ENCODE peak calls at places on chromosome 18, in four cellular contexts. One of them, this sample, is unnamed. For H3K4me1, the result is how much of the 10 kb centered on the place peaks cover.

GRCh38 chr18:42174909-42175308 is 219.9 kb downstream of the PIK3C3 start:
- DNase-seq in cardiac muscle cell: no peak
- DNase-seq in GM23338: peak
- DNase-seq in adrenal gland: no peak
- DNase-seq in this sample: no peak

GRCh38 chr18:36427831-36428230 is 130.3 kb downstream of the FHOD3 start:
- DNase-seq in cardiac muscle cell: no peak
- DNase-seq in GM23338: no peak
- DNase-seq in adrenal gland: no peak
- DNase-seq in this sample: no peak

GRCh38 chr18:35407871-35408481 is 30.8 kb upstream of the ZNF396 start:
- DNase-seq in cardiac muscle cell: peak
- DNase-seq in GM23338: peak
- DNase-seq in adrenal gland: peak
- DNase-seq in this sample: peak

GRCh38 chr18:74817576-74817975 is 219.9 kb downstream of the ZNF407 start:
- DNase-seq in cardiac muscle cell: no peak
- DNase-seq in GM23338: no peak
- DNase-seq in adrenal gland: no peak
- DNase-seq in this sample: no peak

GRCh38 chr18:8063733-8064132 is 496.6 kb downstream of the PTPRM start:
- DNase-seq in cardiac muscle cell: no peak
- DNase-seq in GM23338: no peak
- DNase-seq in adrenal gland: no peak
- DNase-seq in this sample: no peak

GRCh38 chr18:74498712-74499629 is 2.8 kb downstream of the CNDP2 start:
- DNase-seq in cardiac muscle cell: no peak
- DNase-seq in GM23338: no peak
- DNase-seq in adrenal gland: peak
- DNase-seq in this sample: peak

GRCh38 chr18:61731169-61731568 is 161.6 kb downstream of the RNF152 start:
- DNase-seq in cardiac muscle cell: peak
- DNase-seq in GM23338: no peak
- DNase-seq in adrenal gland: no peak
- DNase-seq in this sample: no peak

GRCh38 chr18:75160315-75160714 is 48.6 kb downstream of the PTGR3 start:
- DNase-seq in cardiac muscle cell: peak
- DNase-seq in GM23338: peak
- DNase-seq in adrenal gland: no peak
- DNase-seq in this sample: no peak

GRCh38 chr18:77822552-77823138 is 573.0 kb downstream of the GALR1 start:
- DNase-seq in cardiac muscle cell: no peak
- DNase-seq in GM23338: no peak
- DNase-seq in adrenal gland: no peak
- DNase-seq in this sample: no peak

GRCh38 chr18:42228581-42228980 is 273.5 kb downstream of the PIK3C3 start:
- DNase-seq in cardiac muscle cell: no peak
- DNase-seq in GM23338: no peak
- DNase-seq in adrenal gland: no peak
- DNase-seq in this sample: no peak

GRCh38 chr18:46250084-46250811 is 146.1 kb downstream of the HAUS1 start:
- DNase-seq in cardiac muscle cell: peak
- DNase-seq in GM23338: peak
- DNase-seq in adrenal gland: peak
- DNase-seq in this sample: peak

GRCh38 chr18:9878095-9878494 is 7.7 kb upstream of the TXNDC2 start:
- DNase-seq in cardiac muscle cell: no peak
- DNase-seq in GM23338: no peak
- DNase-seq in adrenal gland: no peak
- DNase-seq in this sample: no peak

DNA sequence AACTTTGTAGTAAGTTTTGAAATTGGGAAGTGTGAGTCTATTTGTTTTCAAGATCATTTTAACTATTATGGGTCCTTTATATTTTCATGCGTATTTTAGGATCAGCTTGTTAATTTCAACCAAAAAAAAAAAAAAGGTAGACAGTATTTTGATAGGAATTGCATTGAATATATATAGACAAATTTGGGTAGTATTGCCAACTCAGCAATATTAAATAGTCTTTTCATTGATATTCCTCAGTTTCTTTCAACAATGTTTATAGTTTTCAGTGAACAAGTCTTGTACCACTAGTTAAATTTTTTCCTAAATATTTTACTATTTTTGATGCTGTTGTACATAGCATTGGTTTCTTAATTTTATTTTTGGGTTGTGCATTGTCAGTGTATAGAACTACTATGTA is 149.9 kb downstream of the TAF4B start:
- DNase-seq in cardiac muscle cell: no peak
- DNase-seq in GM23338: no peak
- DNase-seq in adrenal gland: no peak
- DNase-seq in this sample: no peak
- H3K4me1 ChIP-seq in cardiac muscle cell: under half
- H3K4me1 ChIP-seq in GM23338: under half
- H3K4me1 ChIP-seq in adrenal gland: under half
- H3K4me1 ChIP-seq in this sample: under half

DNA sequence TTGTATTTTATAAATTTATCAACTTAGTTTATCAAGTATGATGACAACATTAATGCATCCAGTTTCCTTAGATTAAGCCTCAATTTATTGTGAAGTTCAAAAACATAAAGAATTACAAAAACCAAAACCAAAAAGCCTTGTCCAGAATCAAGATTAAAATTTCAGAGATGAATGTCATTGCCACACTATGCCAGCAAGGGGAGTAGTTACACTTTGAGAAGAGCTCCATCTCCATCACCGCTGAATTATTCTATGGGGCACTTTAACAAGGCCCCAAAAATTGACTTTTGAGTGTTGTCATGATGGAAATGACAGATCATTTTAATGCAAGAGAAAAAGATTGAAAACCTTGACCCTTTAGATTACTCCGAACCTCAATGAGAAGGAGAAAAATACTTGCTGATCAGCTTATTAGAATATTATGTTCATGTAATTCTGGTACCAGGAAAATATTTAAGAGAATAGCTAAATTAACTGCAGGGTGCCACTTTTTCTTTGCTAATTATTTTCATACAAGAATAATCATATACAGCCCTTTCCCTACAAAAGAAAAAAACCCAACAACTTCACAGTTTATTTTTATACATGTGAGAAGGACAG is 152.5 kb upstream of the AQP4 start:
- DNase-seq in cardiac muscle cell: peak
- DNase-seq in GM23338: peak
- DNase-seq in adrenal gland: peak
- DNase-seq in this sample: no peak
- TF ChIP-seq CTCF in cardiac muscle cell: peak
- TF ChIP-seq CTCF in GM23338: peak
- TF ChIP-seq CTCF in adrenal gland: peak
- TF ChIP-seq CTCF in this sample: peak

GRCh38 chr18:45086777-45087176 is 406.1 kb downstream of the SETBP1 start:
- DNase-seq in cardiac muscle cell: no peak
- DNase-seq in GM23338: no peak
- DNase-seq in adrenal gland: no peak
- DNase-seq in this sample: no peak

GRCh38 chr18:45085916-45086624 is 405.4 kb downstream of the SETBP1 start:
- DNase-seq in cardiac muscle cell: no peak
- DNase-seq in GM23338: no peak
- DNase-seq in adrenal gland: no peak
- DNase-seq in this sample: no peak

GRCh38 chr18:45090526-45091140 is 409.9 kb downstream of the SETBP1 start:
- DNase-seq in cardiac muscle cell: no peak
- DNase-seq in GM23338: no peak
- DNase-seq in adrenal gland: no peak
- DNase-seq in this sample: no peak
- H3K4me1 ChIP-seq in cardiac muscle cell: under half
- H3K4me1 ChIP-seq in GM23338: under half
- H3K4me1 ChIP-seq in adrenal gland: under half
- H3K4me1 ChIP-seq in this sample: under half

DNA sequence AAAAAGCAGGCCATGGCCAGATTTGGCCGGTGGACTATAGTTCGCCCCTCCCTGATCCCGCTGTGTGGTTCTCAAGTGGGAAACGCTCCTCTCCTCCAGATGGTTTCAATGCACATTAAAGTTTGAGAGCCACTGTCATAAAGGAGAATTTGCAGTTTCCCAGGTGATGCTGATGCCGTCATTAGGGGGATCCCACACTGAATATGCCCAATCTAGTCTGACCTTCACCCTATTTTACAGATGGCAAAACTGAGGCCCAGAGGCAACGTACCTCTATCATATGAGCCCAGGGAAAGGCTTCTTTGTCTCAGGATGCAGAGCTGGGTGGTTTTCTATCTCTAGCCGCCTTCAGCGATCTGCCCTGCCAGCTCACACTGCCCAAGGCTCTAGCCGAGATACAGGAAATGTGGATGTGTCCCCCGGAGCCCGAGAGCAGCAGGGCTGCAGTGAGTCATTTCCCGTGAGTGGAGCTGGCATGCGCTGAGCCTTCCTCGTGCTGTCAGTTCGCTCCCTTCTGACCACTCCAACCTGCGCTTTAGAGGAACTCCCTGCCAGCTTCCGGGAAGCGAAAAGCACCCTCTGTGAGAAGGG is 116.2 kb downstream of the SMAD7 start:
- DNase-seq in cardiac muscle cell: peak
- DNase-seq in GM23338: no peak
- DNase-seq in adrenal gland: peak
- DNase-seq in this sample: peak
- TF ChIP-seq CTCF in cardiac muscle cell: no peak
- TF ChIP-seq CTCF in GM23338: no peak
- TF ChIP-seq CTCF in adrenal gland: no peak
- TF ChIP-seq CTCF in this sample: no peak

DNA sequence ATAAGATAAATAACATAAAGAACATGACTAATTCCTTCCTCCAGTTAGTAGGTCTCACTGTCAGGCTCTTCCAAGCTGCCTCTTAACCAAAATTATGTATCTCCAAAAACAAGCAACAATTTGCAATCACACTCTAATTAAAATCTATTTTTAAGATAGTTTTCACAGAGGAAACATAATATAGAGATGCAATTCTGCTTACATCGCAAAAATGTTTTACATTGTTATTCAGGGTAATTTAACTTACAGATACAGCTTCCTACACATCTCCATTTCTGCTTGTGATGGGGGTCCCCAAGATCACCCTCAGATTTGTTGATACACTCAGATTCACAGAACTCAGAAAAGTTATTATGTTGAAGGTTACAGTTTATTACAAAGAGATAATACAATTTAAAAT is 115.5 kb downstream of the DSC3 start:
- DNase-seq in cardiac muscle cell: no peak
- DNase-seq in GM23338: no peak
- DNase-seq in adrenal gland: no peak
- DNase-seq in this sample: no peak
- H3K4me1 ChIP-seq in cardiac muscle cell: under half
- H3K4me1 ChIP-seq in GM23338: under half
- H3K4me1 ChIP-seq in adrenal gland: under half
- H3K4me1 ChIP-seq in this sample: under half

GRCh38 chr18:48540329-48541025 is 1.6 kb downstream of the CTIF start:
- DNase-seq in cardiac muscle cell: peak
- DNase-seq in GM23338: peak
- DNase-seq in adrenal gland: peak
- DNase-seq in this sample: peak
- TF ChIP-seq CTCF in cardiac muscle cell: peak
- TF ChIP-seq CTCF in GM23338: no peak
- TF ChIP-seq CTCF in adrenal gland: no peak
- TF ChIP-seq CTCF in this sample: no peak

GRCh38 chr18:58316400-58316942 is 272.4 kb downstream of the NEDD4L start:
- DNase-seq in cardiac muscle cell: no peak
- DNase-seq in GM23338: no peak
- DNase-seq in adrenal gland: no peak
- DNase-seq in this sample: no peak
- H3K4me1 ChIP-seq in cardiac muscle cell: under half
- H3K4me1 ChIP-seq in GM23338: under half
- H3K4me1 ChIP-seq in adrenal gland: under half
- H3K4me1 ChIP-seq in this sample: under half

GRCh38 chr18:12093520-12094257 is at the start of gene ANKRD62:
- DNase-seq in cardiac muscle cell: no peak
- DNase-seq in GM23338: peak
- DNase-seq in adrenal gland: no peak
- DNase-seq in this sample: no peak
- TF ChIP-seq CTCF in cardiac muscle cell: no peak
- TF ChIP-seq CTCF in GM23338: peak
- TF ChIP-seq CTCF in adrenal gland: no peak
- TF ChIP-seq CTCF in this sample: no peak

GRCh38 chr18:33835419-33835818 is 257.4 kb downstream of the ASXL3 start:
- DNase-seq in cardiac muscle cell: no peak
- DNase-seq in GM23338: no peak
- DNase-seq in adrenal gland: no peak
- DNase-seq in this sample: no peak

GRCh38 chr18:33839452-33840225 is 261.6 kb downstream of the ASXL3 start:
- DNase-seq in cardiac muscle cell: peak
- DNase-seq in GM23338: peak
- DNase-seq in adrenal gland: no peak
- DNase-seq in this sample: peak

GRCh38 chr18:33838084-33838483 is 260.1 kb downstream of the ASXL3 start:
- DNase-seq in cardiac muscle cell: no peak
- DNase-seq in GM23338: no peak
- DNase-seq in adrenal gland: no peak
- DNase-seq in this sample: no peak

GRCh38 chr18:33833847-33834246 is 255.8 kb downstream of the ASXL3 start:
- DNase-seq in cardiac muscle cell: no peak
- DNase-seq in GM23338: no peak
- DNase-seq in adrenal gland: no peak
- DNase-seq in this sample: no peak

DNA sequence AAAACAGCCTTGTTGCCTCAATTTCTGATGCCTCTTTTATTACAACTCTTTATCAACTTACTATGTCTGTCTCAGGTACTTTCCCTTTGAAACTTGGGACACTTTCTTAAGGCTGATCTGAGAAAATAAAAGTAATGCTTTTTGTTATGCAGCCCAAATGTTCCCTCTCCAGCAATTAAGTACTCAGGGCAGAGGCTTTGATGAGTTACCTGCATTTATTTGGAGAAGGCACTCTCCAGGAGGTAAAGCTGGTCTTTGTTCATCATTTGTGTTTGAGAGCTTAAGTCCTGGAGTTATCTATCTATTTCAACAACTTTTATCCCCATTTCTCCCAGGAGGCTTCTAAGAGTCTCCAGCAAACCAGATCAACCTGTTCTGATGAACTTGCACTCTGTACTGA is 259.2 kb downstream of the ASXL3 start:
- DNase-seq in cardiac muscle cell: no peak
- DNase-seq in GM23338: peak
- DNase-seq in adrenal gland: no peak
- DNase-seq in this sample: no peak
- H3K4me1 ChIP-seq in cardiac muscle cell: under half
- H3K4me1 ChIP-seq in GM23338: under half
- H3K4me1 ChIP-seq in adrenal gland: under half
- H3K4me1 ChIP-seq in this sample: under half